ENCODE peak calls at places on chromosomes 2 and 18, in ten cellular contexts. B is stimulated activated CD4-positive, alpha-beta T cell treated with anti-CD3 and anti-CD28 coated beads, Interleukin-2, amount 100 ng/mL, for 48 hours; E is AG08395; Q is breast epithelium; Z is activated CD4-positive, alpha-beta T cell treated with anti-CD3 and anti-CD28 coated beads, Interleukin-2, amount 50 U/mL, for 48 hours; P is nephron progenitor cell; R is right atrium auricular region; Y is GM03348; A is activated gamma-delta T cell treated with Interleukin-2 at 50 U/mL for 16 hours; V is activated CD8-positive, alpha-beta memory T cell treated with anti-CD3 and anti-CD28 coated beads for 1 hour. O is an unnamed sample.

GRCh38 chr2:120684225-120684624 is 51.4 kb upstream of the GLI2 start:
- DNase-seq in Z (no peak), E (peak), B (no peak), Q (no peak), Y (peak), R (no peak), V (no peak), P (no peak), A (no peak), O (no peak)

GRCh38 chr18:62324917-62325805 is at the start of gene TNFRSF11A:
- DNase-seq in Y (peak), B (peak), A (peak), E (no peak), P (peak), Z (peak), Q (no peak), R (no peak), V (peak), O (peak)

GRCh38 chr2:238895361-238895882 is 47.5 kb downstream of the TWIST2 start:
- DNase-seq in Y (no peak), R (no peak), A (no peak), Z (no peak), V (no peak), Q (no peak), E (no peak), P (no peak), B (no peak), O (no peak)

GRCh38 chr2:30706534-30707303 is 100.5 kb downstream of the CAPN13 start:
- DNase-seq in Y (peak), A (peak), V (peak), B (peak), R (no peak), Z (peak), E (peak), P (peak), Q (peak), O (no peak)

GRCh38 chr2:37561615-37562569 is 109.5 kb downstream of the CDC42EP3 start:
- DNase-seq in Q (no peak), P (no peak), B (no peak), A (no peak), Z (peak), R (no peak), E (peak), Y (peak), V (no peak), O (no peak)

GRCh38 chr2:63555931-63556330 is 32.3 kb downstream of the WDPCP start:
- DNase-seq in V (no peak), B (no peak), Z (no peak), P (no peak), Q (no peak), A (no peak), Y (no peak), R (no peak), E (no peak), O (no peak)

GRCh38 chr2:124967325-124967724 is 942.2 kb downstream of the CNTNAP5 start:
- DNase-seq in V (no peak), A (no peak), B (no peak), E (no peak), Y (no peak), R (no peak), Q (no peak), Z (no peak), P (no peak), O (no peak)

GRCh38 chr2:94985636-94986035 is 39.9 kb upstream of the MAL start:
- DNase-seq in Y (no peak), V (no peak), E (no peak), P (no peak), Z (no peak), Q (no peak), B (no peak), A (no peak), R (no peak), O (no peak)

GRCh38 chr2:57376985-57377384 is 669.6 kb upstream of the VRK2 start:
- DNase-seq in V (no peak), Y (peak), A (no peak), R (no peak), Q (no peak), B (no peak), P (no peak), E (no peak), Z (no peak), O (no peak)

GRCh38 chr2:85143463-85144082 is 10.4 kb downstream of the TCF7L1 start:
- DNase-seq in Z (no peak), R (no peak), Q (no peak), A (no peak), V (no peak), P (no peak), E (no peak), B (no peak), Y (no peak), O (no peak)

GRCh38 chr2:67898605-67899004 is 164.2 kb downstream of the C1D start:
- DNase-seq in B (no peak), V (no peak), Z (no peak), P (no peak), R (no peak), Q (no peak), A (no peak), Y (peak), E (peak), O (no peak)

GRCh38 chr2:2904721-2905340 is 472.8 kb downstream of the EIPR1 start:
- DNase-seq in Y (no peak), A (no peak), P (no peak), V (no peak), R (no peak), E (no peak), Z (no peak), Q (no peak), B (no peak), O (no peak)

GRCh38 chr18:61949946-61950345 is 57.1 kb upstream of the RNF152 start:
- DNase-seq in V (no peak), A (no peak), B (no peak), P (no peak), E (peak), R (no peak), Z (no peak), Y (peak), Q (no peak), O (no peak)

GRCh38 chr2:98881153-98881650 is 54.8 kb downstream of the CRACDL start:
- DNase-seq in E (no peak), P (no peak), V (no peak), B (no peak), R (peak), Q (no peak), Z (no peak), A (no peak), Y (no peak), O (no peak)

GRCh38 chr18:31977270-31977872 is 34.4 kb upstream of the TRAPPC8 start:
- DNase-seq in P (peak), E (peak), Y (peak), R (no peak), Q (no peak), V (no peak), Z (peak), A (peak), B (peak), O (no peak)

GRCh38 chr18:811192-812122 is 585 bp downstream of the YES1 start:
- DNase-seq in E (peak), Z (peak), R (no peak), P (peak), Q (peak), V (peak), B (no peak), A (peak), Y (peak), O (no peak)

GRCh38 chr2:27628767-27629709 is at the start of the genes CCDC121 and GPN1:
- DNase-seq in E (peak), P (peak), Q (peak), Y (peak), V (peak), Z (peak), A (peak), B (peak), R (peak), O (peak)

GRCh38 chr2:12587729-12588522 is 128.8 kb upstream of the TRIB2 start:
- DNase-seq in P (no peak), Q (no peak), R (no peak), A (no peak), V (no peak), E (peak), B (no peak), Z (no peak), Y (peak), O (peak)

GRCh38 chr2:48854681-48855080 is 99.2 kb upstream of the LHCGR start:
- DNase-seq in B (no peak), Z (no peak), A (no peak), E (no peak), V (no peak), P (no peak), R (no peak), Y (no peak), Q (no peak), O (no peak)

GRCh38 chr2:127514485-127514884 is 11.8 kb downstream of the IWS1 start:
- DNase-seq in E (no peak), P (no peak), A (no peak), Y (no peak), B (no peak), Q (no peak), V (no peak), R (no peak), Z (no peak), O (no peak)

O was measured in GM06990.